ENCODE peak calls at places on chromosomes 1 and 21, in seven cellular contexts. T is neural progenitor cell; V is CD8-positive, alpha-beta T cell; Z is GM20000; Q is fibroblast of pulmonary artery; D is heart left ventricle; A is Calu3. F is an unnamed sample.

GRCh38 chr21:32185103-32185502 is 93.7 kb downstream of the MIS18A start:
- DNase-seq in T (no peak), V (no peak), Z (no peak), Q (no peak), D (no peak), A (no peak), F (no peak)

GRCh38 chr1:44720281-44720680 is 10.7 kb downstream of the RNU5D-1 start:
- DNase-seq in T (no peak), V (no peak), Z (no peak), Q (no peak), D (no peak), A (no peak), F (no peak)

GRCh38 chr1:51982161-51982560 is 8.3 kb downstream of the RAB3B start:
- DNase-seq in T (no peak), V (no peak), Z (no peak), Q (no peak), D (no peak), A (no peak), F (no peak)

GRCh38 chr1:41681331-41682136 is 197.1 kb upstream of the EDN2 start:
- DNase-seq in T (no peak), V (no peak), Z (no peak), Q (no peak), D (peak; percentile 67), A (no peak), F (peak; percentile 35)

GRCh38 chr1:175045097-175045496 is 21.9 kb upstream of the MRPS14 start:
- DNase-seq in T (no peak), V (no peak), Z (no peak), Q (no peak), D (no peak), A (no peak), F (no peak)

GRCh38 chr1:84946631-84947030 is 50.3 kb downstream of the MCOLN2 start:
- DNase-seq in T (no peak), V (no peak), Z (no peak), Q (no peak), D (no peak), A (no peak), F (peak; percentile 9)

GRCh38 chr21:44704636-44705001 is 6.8 kb downstream of the TSPEAR start:
- DNase-seq in T (no peak), V (no peak), Z (peak; percentile 8), Q (no peak), D (no peak), A (no peak), F (no peak)

GRCh38 chr21:37230632-37231246 is 36.4 kb downstream of the VPS26C start:
- DNase-seq in T (no peak), V (no peak), Z (no peak), Q (no peak), D (no peak), A (no peak), F (no peak)

GRCh38 chr1:85580046-85580411 is 532 bp upstream of the CCN1 start:
- DNase-seq in T (no peak), V (no peak), Z (peak; percentile 46), Q (peak; percentile 77), D (peak; percentile 31), A (peak; percentile 42), F (peak; percentile 84)

GRCh38 chr1:247007511-247008405 is at the start of gene ZNF695:
- DNase-seq in T (peak; percentile 99), V (peak; percentile 34), Z (peak; percentile 95), Q (peak; percentile 95), D (peak; percentile 90), A (peak; percentile 99), F (peak; percentile 84)

GRCh38 chr1:91555821-91556531 is 55.3 kb downstream of the CDC7 start:
- DNase-seq in T (no peak), V (peak; percentile 59), Z (peak; percentile 34), Q (peak; percentile 92), D (no peak), A (no peak), F (peak; percentile 85)

GRCh38 chr1:94926365-94926914 is 470 bp downstream of the CNN3 start:
- DNase-seq in T (peak; percentile 79), V (peak; percentile 15), Z (peak; percentile 75), Q (peak; percentile 64), D (peak; percentile 75), A (peak; percentile 78), F (peak; percentile 30)

GRCh38 chr1:15727866-15728534 is 8.1 kb upstream of the SLC25A34 start:
- DNase-seq in T (no peak), V (no peak), Z (no peak), Q (no peak), D (peak; percentile 27), A (no peak), F (no peak)

GRCh38 chr1:5707566-5708178 is 284.6 kb downstream of the NPHP4 start:
- DNase-seq in T (peak; percentile 37), V (no peak), Z (no peak), Q (no peak), D (no peak), A (peak; percentile 4), F (no peak)

GRCh38 chr1:25879675-25880074 is 4.2 kb upstream of the PAQR7 start:
- DNase-seq in T (no peak), V (no peak), Z (no peak), Q (peak; percentile 61), D (no peak), A (no peak), F (no peak)

GRCh38 chr1:175071544-175071943 is 3.9 kb downstream of the TNN start:
- DNase-seq in T (no peak), V (no peak), Z (no peak), Q (no peak), D (no peak), A (no peak), F (no peak)

GRCh38 chr21:35520869-35521268 is 471.8 kb upstream of the RUNX1 start:
- DNase-seq in T (no peak), V (no peak), Z (no peak), Q (no peak), D (no peak), A (no peak), F (no peak)

GRCh38 chr21:35520302-35520701 is 471.2 kb upstream of the RUNX1 start:
- DNase-seq in T (no peak), V (no peak), Z (no peak), Q (no peak), D (no peak), A (no peak), F (no peak)

GRCh38 chr21:35525443-35525842 is 476.3 kb upstream of the RUNX1 start:
- DNase-seq in T (no peak), V (no peak), Z (no peak), Q (no peak), D (no peak), A (no peak), F (no peak)

GRCh38 chr21:35521293-35521692 is 472.2 kb upstream of the RUNX1 start:
- DNase-seq in T (peak; percentile 23), V (no peak), Z (no peak), Q (no peak), D (no peak), A (no peak), F (no peak)

DNA sequence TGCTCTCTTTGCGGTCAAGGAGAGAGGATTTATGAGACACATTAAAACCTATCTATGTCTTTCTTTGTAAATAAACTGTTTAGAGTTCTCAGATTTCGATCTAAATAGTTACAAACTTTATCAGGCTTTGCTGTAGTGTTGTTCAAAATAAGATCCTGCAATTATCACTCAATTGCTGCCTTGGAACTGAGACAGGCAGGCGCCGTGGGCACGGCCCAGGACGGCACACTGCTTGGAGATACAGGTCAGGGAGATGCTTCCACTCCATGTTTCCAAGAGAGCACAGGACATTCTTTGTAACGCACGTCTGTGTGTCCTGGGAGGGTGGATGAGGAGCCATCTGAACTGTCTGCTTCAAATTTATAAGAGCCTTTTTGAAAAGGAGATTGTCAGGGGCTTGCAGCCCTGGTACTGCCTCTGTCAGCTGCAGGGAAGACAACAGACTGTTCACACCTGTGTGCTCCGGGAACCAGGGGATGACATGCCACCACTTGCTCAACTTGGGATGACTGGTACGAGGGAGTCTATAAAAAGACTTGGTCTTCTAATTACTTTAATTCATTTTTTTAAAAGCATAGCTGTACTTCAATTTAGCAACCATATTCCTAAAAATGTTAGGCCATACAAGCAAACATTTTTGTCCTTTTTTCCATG is 472.9 kb upstream of the RUNX1 start:
- DNase-seq in T (no peak), V (no peak), Z (no peak), Q (no peak), D (no peak), A (no peak), F (no peak)
- TF ChIP-seq CTCF in T (no peak), V (no peak), Z (no peak), Q (no peak), D (no peak), A (no peak), F (no peak)

GRCh38 chr1:160768295-160768657 is 27.7 kb upstream of the LY9 start:
- DNase-seq in T (peak; percentile 42), V (peak; percentile 85), Z (peak; percentile 77), Q (peak; percentile 30), D (peak; percentile 36), A (peak; percentile 68), F (peak; percentile 29)
- TF ChIP-seq CTCF in T (peak; percentile 60), V (peak; percentile 92), Z (peak; percentile 96), Q (peak; percentile 48), D (peak; percentile 33), A (peak; percentile 57), F (peak; percentile 71)

DNA sequence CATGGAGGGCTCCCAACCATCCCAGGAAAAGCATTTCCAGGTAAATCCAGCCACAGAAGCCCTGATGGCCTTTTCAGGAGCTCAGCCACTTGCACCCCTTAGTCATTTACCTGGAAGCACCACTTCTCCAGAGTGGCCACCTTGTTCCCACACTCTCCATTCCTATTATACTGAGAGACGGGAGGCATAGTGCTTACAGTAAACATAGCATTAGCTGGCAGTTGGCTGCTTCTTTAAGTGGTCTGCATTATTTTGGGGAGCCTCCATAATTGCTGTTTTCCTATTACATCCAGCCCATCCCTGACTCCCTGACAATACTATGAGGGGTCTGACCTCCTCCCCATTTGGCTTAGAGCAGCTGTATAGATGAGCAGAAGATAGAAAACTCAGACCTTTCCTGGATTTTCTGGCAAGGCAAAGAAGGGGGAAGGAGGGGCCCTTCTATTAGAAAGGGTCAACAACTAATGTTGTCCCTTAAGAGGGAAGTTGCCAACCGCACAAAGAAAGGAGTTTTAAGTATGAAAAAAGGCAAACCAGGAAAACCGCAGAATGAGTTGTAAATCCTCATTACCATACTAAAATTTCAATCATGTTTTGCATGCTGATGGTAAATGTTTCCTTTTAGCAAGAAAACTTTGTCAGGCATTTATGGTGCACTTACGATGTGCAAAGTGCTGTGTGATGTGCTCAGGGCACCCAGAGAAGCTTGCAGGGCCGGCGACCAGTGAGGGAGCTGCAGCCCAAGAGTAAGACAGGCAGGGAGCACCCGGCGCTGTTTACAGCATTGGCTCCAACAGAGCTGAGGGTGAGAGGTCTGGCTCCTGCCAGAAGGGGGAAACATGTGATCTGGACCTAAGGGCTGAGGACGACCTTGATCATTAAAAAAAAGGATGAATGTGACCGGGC is 167.3 kb downstream of the ZZZ3 start:
- DNase-seq in T (peak; percentile 65), V (no peak), Z (no peak), Q (peak; percentile 68), D (peak; percentile 70), A (no peak), F (peak; percentile 81)
- TF ChIP-seq CTCF in T (peak; percentile 35), V (no peak), Z (no peak), Q (peak; percentile 28), D (no peak), A (no peak), F (peak; percentile 63)

DNA sequence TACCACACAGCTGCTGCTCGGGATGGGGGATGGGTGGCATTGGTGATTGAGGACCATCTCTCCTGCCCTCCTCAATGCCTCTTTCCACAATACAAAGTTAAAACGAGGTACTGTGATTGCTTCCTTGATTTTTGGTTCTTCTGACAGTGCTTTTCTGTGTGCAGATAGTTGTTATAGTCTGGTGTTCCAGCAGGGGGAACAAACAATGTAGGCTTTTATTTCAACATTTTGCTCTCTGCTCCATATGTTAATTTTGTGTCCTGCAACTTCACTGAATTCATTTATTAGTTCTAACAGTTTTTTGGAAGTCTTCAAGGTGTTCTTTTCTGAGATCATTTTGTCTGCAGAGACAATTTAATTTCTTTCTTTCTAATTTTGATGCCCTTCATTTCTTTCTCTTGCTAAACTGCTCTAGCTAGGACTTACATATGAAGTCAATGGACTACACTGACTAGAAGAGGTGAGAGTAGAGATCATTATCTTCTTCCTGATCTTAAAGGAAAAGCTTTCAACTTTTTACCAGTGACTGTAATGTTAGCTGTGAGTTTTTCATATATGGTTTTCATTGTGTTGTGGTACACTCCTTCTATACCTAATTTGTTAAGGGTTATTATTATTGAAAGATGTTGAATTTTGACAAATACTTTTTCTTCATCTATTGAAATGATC is 45.4 kb downstream of the TNFSF18 start:
- DNase-seq in T (no peak), V (no peak), Z (no peak), Q (peak; percentile 20), D (no peak), A (no peak), F (no peak)
- TF ChIP-seq CTCF in T (no peak), V (no peak), Z (no peak), Q (peak; percentile 28), D (no peak), A (no peak), F (peak; percentile 54)

F was measured in HFFc6.